ENCODE peak calls at places on chromosomes 4 and X, in four cellular contexts. I is H1, S is HepG2, B is K562. V is an unnamed sample.
A peak's percentile ranks its signal among the peaks of the same experiment; 100 is the strongest.

GRCh38 chrX:18895157-18895952 is 88.6 kb downstream of the PHKA2 start:
- DNase-seq in I (no peak), S (no peak), B (no peak), V (no peak)

GRCh38 chr4:19844436-19844835 is 407.3 kb upstream of the SLIT2 start:
- DNase-seq in I (no peak), S (no peak), B (no peak), V (no peak)

GRCh38 chrX:101658661-101659477 is 781 bp downstream of the ARMCX2 start:
- DNase-seq in I (no peak), S (no peak), B (peak; percentile 72), V (no peak)

GRCh38 chr4:142350886-142351285 is 495.2 kb downstream of the INPP4B start:
- DNase-seq in I (no peak), S (no peak), B (no peak), V (no peak)

GRCh38 chr4:21645776-21646175 is 302.8 kb downstream of the KCNIP4 start:
- DNase-seq in I (no peak), S (no peak), B (no peak), V (no peak)

GRCh38 chr4:16225996-16226815 is at the start of gene TAPT1:
- DNase-seq in I (no peak), S (no peak), B (peak; percentile 83), V (no peak)

GRCh38 chr4:184217569-184218131 is at the start of gene ENPP6:
- DNase-seq in I (no peak), S (no peak), B (no peak), V (no peak)

GRCh38 chr4:184355111-184355604 is 119.2 kb downstream of the IRF2 start:
- DNase-seq in I (no peak), S (peak; percentile 89), B (peak; percentile 68), V (peak; percentile 84)

GRCh38 chr4:76930721-76931481 is 18.7 kb upstream of the SEPTIN11 start:
- DNase-seq in I (no peak), S (no peak), B (no peak), V (no peak)

GRCh38 chr4:41256131-41256739 is 493 bp upstream of the UCHL1 start:
- DNase-seq in I (no peak), S (no peak), B (no peak), V (no peak)

GRCh38 chr4:141130947-141131545 is 2.2 kb downstream of the RNF150 start:
- DNase-seq in I (no peak), S (no peak), B (no peak), V (no peak)

GRCh38 chrX:105610401-105610800 is 211.9 kb upstream of the NRK start:
- DNase-seq in I (no peak), S (no peak), B (no peak), V (no peak)

GRCh38 chrX:94854251-94854650 is 1180.2 kb downstream of the FAM133A start:
- DNase-seq in I (no peak), S (no peak), B (no peak), V (no peak)

GRCh38 chr4:170887396-170887795 is 797.6 kb upstream of the AADAT start:
- DNase-seq in I (no peak), S (no peak), B (no peak), V (no peak)

GRCh38 chr4:141656031-141656430 is 19.6 kb downstream of the IL15 start:
- DNase-seq in I (no peak), S (no peak), B (no peak), V (no peak)

GRCh38 chr4:26030260-26030667 is 116.2 kb downstream of the SMIM20 start:
- DNase-seq in I (peak; percentile 91), S (no peak), B (no peak), V (no peak)

GRCh38 chr4:188839704-188840103 is 700.5 kb downstream of the TRIML1 start:
- DNase-seq in I (no peak), S (no peak), B (no peak), V (no peak)

GRCh38 chr4:187236491-187236890 is 512.8 kb upstream of the FAT1 start:
- DNase-seq in I (no peak), S (no peak), B (no peak), V (no peak)

GRCh38 chr4:87093443-87094123 is 126.8 kb downstream of the KLHL8 start:
- DNase-seq in I (no peak), S (peak; percentile 56), B (peak; percentile 67), V (peak; percentile 43)

GRCh38 chrX:65551086-65551485 is 16.5 kb upstream of the LAS1L start:
- DNase-seq in I (no peak), S (no peak), B (no peak), V (no peak)

GRCh38 chr4:24212642-24213041 is 322.8 kb upstream of the PPARGC1A start:
- DNase-seq in I (no peak), S (no peak), B (no peak), V (no peak)

GRCh38 chr4:4627111-4627510 is 85.3 kb upstream of the STX18 start:
- DNase-seq in I (no peak), S (no peak), B (no peak), V (no peak)

DNA sequence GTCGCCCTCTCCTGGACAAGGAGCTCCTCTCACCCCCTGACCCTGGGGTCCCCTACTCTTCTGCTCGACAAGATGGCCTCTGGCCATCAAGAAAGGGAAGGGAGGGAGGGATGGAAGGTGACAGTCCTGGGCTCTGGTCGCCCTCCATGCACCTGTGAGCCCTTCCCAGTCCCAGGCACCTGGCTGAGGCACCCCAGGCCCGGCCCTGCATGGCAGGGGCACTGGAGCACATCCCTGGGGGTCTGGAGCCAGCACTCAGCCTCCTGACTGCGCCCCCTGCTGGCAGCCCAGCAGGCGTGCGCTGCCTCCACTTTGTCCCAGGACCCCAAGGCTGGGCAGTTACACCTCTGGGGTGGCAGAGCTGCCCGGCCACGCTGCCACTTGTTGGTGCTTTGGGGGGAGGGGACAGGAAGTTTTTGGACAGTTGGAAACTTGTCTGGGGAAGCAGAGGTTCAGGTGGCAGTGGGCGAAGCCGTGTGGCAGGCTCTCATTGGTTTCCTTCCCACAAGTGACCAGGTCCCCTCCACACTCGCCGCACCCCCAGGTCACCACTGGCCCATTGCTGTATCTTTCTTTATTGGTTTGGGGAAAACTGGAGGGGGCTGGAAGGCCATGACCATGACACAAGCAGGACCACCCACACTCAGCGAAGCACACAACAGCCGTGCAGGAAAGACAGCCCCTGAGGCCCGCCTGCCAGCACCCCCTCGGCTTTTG is 4.3 kb downstream of the PNCK start:
- DNase-seq in I (no peak), S (no peak), B (peak; percentile 77), V (no peak)
- TF ChIP-seq CBX5 in I (no peak), S (no peak), B (no peak), V (no peak)

GRCh38 chrX:137432609-137433008 is 133.3 kb upstream of the ZIC3 start:
- DNase-seq in I (no peak), S (peak; percentile 0), B (peak; percentile 18), V (no peak)
- TF ChIP-seq ATF2 in I (no peak), S (no peak), B (no peak), V (no peak)

DNA sequence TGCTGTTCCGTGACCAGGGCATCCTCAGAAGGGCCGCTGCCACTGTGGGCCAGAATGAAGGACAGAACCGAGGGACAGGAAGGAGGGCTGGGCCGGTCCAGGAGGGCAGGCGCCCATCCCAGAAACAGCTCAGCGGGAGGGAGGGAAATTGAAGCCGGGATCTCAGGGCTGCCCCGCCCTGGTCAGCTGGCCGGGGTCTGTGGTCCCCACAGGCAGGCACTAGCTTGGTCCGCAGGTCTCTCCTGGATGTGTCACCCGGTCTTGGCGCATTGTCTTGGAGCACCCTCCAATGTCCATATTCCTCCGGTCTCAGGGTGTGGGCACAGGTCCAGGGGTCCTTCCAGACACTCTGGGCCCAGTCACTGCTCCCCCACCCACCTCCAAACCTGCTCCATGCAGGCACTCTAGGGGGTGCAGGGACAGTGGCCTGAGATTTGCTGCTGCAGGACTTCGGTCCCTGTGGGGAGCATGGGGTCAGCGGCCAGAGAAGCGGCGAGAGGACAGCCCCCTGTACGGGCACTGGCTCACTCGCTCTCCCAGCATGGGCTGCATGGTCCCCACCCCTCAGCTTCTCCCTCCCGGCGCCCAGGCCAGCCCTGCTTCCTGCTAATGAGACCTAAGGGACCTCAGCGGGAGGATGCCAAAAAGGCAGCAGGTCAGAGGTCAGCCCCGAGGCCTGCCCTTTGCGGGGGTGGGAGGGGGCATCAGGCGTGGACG is 23.9 kb upstream of the MXD4 start:
- DNase-seq in I (no peak), S (no peak), B (no peak), V (no peak)
- TF ChIP-seq CBX5 in I (no peak), S (no peak), B (no peak), V (no peak)

GRCh38 chr4:5747746-5748365 is 36.9 kb downstream of the EVC start:
- DNase-seq in I (no peak), S (no peak), B (no peak), V (no peak)

GRCh38 chr4:5751073-5751917 is 40.3 kb downstream of the EVC start:
- DNase-seq in I (no peak), S (no peak), B (no peak), V (no peak)

GRCh38 chr4:5751918-5752802 is 41.2 kb downstream of the EVC start:
- DNase-seq in I (peak; percentile 46), S (no peak), B (no peak), V (no peak)

GRCh38 chr4:5749568-5749967 is 38.6 kb downstream of the EVC start:
- DNase-seq in I (no peak), S (no peak), B (no peak), V (no peak)

DNA sequence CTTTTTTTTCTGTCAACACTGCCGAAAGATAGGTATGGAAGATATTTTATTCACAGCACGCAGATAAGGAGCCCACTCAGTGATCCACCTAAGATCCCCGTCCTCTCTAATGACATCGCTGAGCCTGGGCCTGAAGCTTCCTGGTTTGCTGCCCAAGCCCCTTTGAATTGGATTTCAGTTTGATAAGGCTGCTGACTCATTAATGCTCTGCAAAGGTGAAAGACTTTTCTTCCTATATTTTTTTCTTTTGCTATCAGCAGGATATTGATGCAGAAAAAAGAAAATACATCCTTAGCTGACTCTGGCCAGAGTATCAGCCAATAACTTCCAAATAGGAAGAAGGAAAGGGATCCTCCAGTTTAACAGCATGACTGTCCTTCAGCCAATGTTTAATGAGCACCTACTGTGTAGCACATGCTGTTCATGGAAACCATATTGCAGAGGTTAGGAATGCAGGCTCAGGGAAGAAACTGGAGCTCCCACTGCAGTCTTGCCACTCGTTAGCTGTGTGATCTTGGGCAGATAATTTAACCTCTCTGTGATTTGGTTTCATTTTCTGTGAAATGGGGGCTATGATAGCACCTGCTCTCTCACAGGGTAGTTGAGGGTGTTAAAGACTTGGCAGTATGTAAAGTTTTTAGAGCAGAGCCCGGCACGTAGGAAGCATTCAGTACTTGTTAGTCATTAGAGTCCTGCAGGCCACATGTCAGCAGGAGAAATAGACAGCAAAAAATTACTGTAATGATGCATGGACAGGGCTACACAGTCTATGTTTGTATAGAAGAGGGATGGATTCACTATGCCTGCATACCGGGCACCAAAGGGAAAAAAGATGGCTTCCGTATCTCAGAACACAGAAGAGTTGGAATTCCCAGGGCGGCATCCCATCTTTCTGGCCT is 39.3 kb downstream of the EVC start:
- DNase-seq in I (no peak), S (no peak), B (no peak), V (no peak)
- TF ChIP-seq ATF2 in I (no peak), S (no peak), B (no peak), V (no peak)

DNA sequence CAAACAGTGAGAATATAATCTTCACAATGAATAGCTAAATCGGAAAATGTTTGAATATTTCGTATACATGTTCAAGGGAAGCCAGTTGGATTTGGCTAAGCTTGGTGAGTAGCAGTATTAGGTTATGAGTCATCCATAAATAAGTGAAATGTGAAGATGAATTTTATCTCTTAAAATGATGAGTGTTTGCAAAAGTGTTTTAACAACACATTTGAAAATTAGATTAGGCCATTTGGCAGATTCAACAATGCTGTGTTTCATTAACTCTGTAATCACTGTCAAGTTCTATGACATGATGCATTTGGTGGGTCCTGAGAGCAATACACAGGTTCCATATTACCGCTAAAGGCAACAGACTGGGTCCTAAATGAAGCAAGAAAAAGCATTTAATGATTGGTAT is 301.9 kb upstream of the PRPS2 start:
- DNase-seq in I (no peak), S (no peak), B (no peak), V (no peak)
- TF ChIP-seq CBX5 in I (no peak), S (no peak), B (no peak), V (no peak)